ENCODE peak calls at places on chromosomes 1 and 21, in eight cellular contexts. N is endothelial cell, E is hepatocyte, P is fibroblast of mammary gland, F is astrocyte of the spinal cord, Z is left ventricle myocardium inferior, M is A549, U is uterus. Q is an unnamed sample.

GRCh38 chr1:110150330-110151174 is at the start of gene SLC6A17:
- DNase-seq in N (peak; percentile 79), E (peak; percentile 52), P (peak; percentile 64), F (peak; percentile 31), Z (no peak), M (peak; percentile 66), U (no peak), Q (peak; percentile 86)

GRCh38 chr1:169044296-169044695 is 62.2 kb upstream of the ATP1B1 start:
- DNase-seq in N (no peak), E (no peak), P (no peak), F (no peak), Z (no peak), M (no peak), U (no peak), Q (no peak)

GRCh38 chr1:171595324-171595723 is 26.7 kb upstream of the MYOCOS start:
- DNase-seq in N (no peak), E (no peak), P (peak; percentile 27), F (peak; percentile 20), Z (no peak), M (no peak), U (no peak), Q (no peak)

GRCh38 chr1:80054129-80054528 is 1047.6 kb upstream of the ADGRL4 start:
- DNase-seq in N (no peak), E (peak; percentile 71), P (peak; percentile 97), F (peak; percentile 89), Z (no peak), M (peak; percentile 1), U (no peak), Q (peak; percentile 19)

GRCh38 chr1:8154621-8155052 is 128.5 kb upstream of the ERRFI1 start:
- DNase-seq in N (no peak), E (peak; percentile 77), P (peak; percentile 26), F (peak; percentile 64), Z (no peak), M (peak; percentile 36), U (no peak), Q (no peak)

GRCh38 chr1:36586146-36586545 is 103.4 kb upstream of the CSF3R start:
- DNase-seq in N (no peak), E (no peak), P (no peak), F (no peak), Z (no peak), M (no peak), U (no peak), Q (peak; percentile 37)

GRCh38 chr1:65279092-65279448 is 30.3 kb upstream of the DNAJC6 start:
- DNase-seq in N (peak; percentile 42), E (no peak), P (no peak), F (no peak), Z (no peak), M (no peak), U (no peak), Q (no peak)

GRCh38 chr1:21115098-21115760 is 61.5 kb downstream of the EIF4G3 start:
- DNase-seq in N (no peak), E (peak; percentile 73), P (peak; percentile 12), F (no peak), Z (no peak), M (no peak), U (no peak), Q (no peak)

GRCh38 chr21:44942566-44942965 is 2.7 kb downstream of the SLX9 start:
- DNase-seq in N (no peak), E (no peak), P (no peak), F (no peak), Z (no peak), M (no peak), U (no peak), Q (no peak)

GRCh38 chr21:44938976-44939531 is 775 bp upstream of the SLX9 start:
- DNase-seq in N (no peak), E (no peak), P (no peak), F (no peak), Z (no peak), M (no peak), U (no peak), Q (no peak)

GRCh38 chr21:44941567-44941966 is 1.7 kb downstream of the SLX9 start:
- DNase-seq in N (no peak), E (no peak), P (no peak), F (no peak), Z (no peak), M (no peak), U (no peak), Q (no peak)

GRCh38 chr21:44940116-44940631 is 345 bp downstream of the SLX9 start:
- DNase-seq in N (no peak), E (no peak), P (no peak), F (no peak), Z (no peak), M (no peak), U (no peak), Q (peak; percentile 53)

DNA sequence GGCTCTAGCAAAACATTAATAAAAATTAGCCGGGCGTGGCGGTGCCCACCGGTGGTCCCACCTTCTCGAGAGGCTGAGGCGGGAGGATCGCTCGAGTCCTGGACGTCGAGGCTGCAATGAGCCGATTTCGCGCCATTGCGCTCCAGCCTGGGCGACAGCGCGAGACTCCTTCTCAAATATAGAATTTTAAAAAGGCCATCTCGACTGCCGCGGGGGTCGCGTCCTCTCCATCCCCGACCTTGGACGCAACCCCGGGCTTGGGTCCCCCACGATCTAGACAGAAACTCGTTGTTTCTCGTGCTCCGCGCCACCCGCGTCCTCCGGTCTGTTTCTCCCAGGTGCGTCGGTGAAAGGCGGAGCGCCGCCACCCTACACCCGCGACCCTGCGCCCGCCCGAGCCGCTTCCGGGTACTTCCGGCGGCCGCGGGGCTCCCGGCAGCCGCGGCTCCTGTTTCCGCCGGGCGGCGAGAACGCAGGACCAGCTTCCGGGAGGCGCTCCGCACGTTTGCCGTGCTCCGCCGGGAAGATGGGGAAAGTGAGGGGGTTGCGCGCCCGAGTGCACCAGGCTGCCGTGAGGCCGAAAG is at the start of gene SLX9:
- DNase-seq in N (peak; percentile 54), E (peak; percentile 92), P (peak; percentile 60), F (peak; percentile 76), Z (peak; percentile 79), M (peak; percentile 72), U (peak; percentile 59), Q (peak; percentile 88)
- TF ChIP-seq CTCF in N (no peak), E (no peak), P (no peak), F (no peak), Z (no peak), M (no peak), U (peak; percentile 12), Q (no peak)

GRCh38 chr1:156140879-156141707 is 12.3 kb upstream of the SEMA4A start:
- DNase-seq in N (peak; percentile 84), E (no peak), P (peak; percentile 53), F (no peak), Z (no peak), M (no peak), U (no peak), Q (peak; percentile 88)

GRCh38 chr1:156135930-156136871 is 17.2 kb upstream of the SEMA4A start:
- DNase-seq in N (no peak), E (no peak), P (no peak), F (no peak), Z (no peak), M (no peak), U (no peak), Q (no peak)

GRCh38 chr1:156138366-156138969 is 14.9 kb upstream of the SEMA4A start:
- DNase-seq in N (no peak), E (no peak), P (no peak), F (no peak), Z (no peak), M (no peak), U (no peak), Q (no peak)

GRCh38 chr1:156134716-156135435 is 18.5 kb upstream of the SEMA4A start:
- DNase-seq in N (no peak), E (no peak), P (no peak), F (no peak), Z (no peak), M (no peak), U (no peak), Q (no peak)

GRCh38 chr1:156136970-156137483 is 16.4 kb upstream of the SEMA4A start:
- DNase-seq in N (no peak), E (no peak), P (no peak), F (no peak), Z (no peak), M (no peak), U (no peak), Q (no peak)
- TF ChIP-seq CTCF in N (no peak), E (peak; percentile 13), P (no peak), F (peak; percentile 34), Z (no peak), M (peak; percentile 16), U (no peak), Q (no peak)

DNA sequence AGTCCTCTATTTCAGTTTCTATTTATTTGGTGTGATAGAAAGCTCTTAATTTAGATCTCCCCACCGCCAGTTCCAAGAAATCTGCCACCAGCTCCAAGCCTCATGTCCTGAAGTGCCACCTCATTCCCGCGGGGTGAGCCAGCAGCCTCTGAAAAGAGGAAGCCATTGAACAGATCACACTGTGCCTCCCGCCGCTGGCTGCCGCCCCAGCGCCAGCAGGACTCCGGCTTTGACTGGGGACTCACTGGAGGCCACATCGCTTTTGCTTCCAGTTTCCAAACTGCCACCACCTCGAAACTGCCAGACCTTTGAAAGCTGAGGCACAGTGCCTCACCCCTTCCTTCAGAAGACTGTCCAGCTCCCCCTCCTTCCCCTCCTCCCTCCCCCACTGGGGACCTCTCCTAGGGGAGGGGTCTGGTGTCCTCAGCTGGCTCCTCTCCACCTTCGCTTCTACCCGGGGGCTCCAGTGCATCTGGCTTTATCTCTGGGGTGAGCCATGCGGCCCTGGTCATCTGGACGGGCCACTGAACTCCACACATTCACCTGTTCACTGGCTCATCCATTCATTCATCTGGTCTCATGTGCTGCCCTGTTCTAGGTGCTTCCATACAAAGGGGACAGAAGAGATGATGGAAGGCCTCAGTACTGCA is 59.0 kb downstream of the VPS26C start:
- DNase-seq in N (no peak), E (no peak), P (no peak), F (peak; percentile 16), Z (peak; percentile 79), M (no peak), U (no peak), Q (peak; percentile 29)
- TF ChIP-seq CTCF in N (no peak), E (no peak), P (no peak), F (no peak), Z (no peak), M (no peak), U (no peak), Q (no peak)

GRCh38 chr1:227731241-227731677 is 3.8 kb downstream of the JMJD4 start:
- DNase-seq in N (no peak), E (no peak), P (no peak), F (no peak), Z (no peak), M (no peak), U (no peak), Q (no peak)

GRCh38 chr1:227731696-227732585 is 3.2 kb downstream of the JMJD4 start:
- DNase-seq in N (no peak), E (no peak), P (no peak), F (no peak), Z (no peak), M (no peak), U (no peak), Q (peak; percentile 36)

GRCh38 chr1:227729144-227729880 is 5.8 kb downstream of the JMJD4 start:
- DNase-seq in N (no peak), E (no peak), P (no peak), F (no peak), Z (no peak), M (no peak), U (no peak), Q (no peak)

GRCh38 chr1:227729881-227730629 is 5.0 kb downstream of the JMJD4 start:
- DNase-seq in N (peak; percentile 68), E (peak; percentile 64), P (peak; percentile 74), F (peak; percentile 63), Z (no peak), M (peak; percentile 69), U (no peak), Q (peak; percentile 81)

DNA sequence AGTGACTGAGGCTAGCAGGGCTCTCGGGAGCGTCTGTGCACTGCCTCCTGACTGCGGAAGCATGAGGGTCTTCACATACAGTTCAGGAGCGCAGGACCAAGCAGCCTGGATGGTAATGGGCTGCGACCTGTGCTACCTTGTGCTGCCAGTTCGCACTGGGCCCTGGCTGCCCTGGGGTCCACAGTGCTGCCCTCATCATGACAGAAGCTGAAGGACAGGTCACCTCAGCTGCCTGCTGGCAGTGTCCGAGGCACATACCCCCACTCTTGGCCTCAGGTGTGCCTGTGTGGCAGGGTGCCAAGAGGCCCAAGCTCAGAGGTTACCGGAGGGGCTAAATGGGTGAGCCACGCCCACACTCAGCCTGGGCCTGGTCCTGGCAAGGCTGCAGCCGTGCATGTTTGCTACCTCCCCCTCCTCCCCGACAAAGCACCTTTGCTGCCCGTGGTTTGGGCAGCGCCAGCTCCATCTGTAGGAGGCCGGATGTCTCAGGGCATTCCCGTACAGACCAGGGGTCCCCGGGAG is 4.4 kb downstream of the JMJD4 start:
- DNase-seq in N (no peak), E (no peak), P (no peak), F (no peak), Z (no peak), M (no peak), U (no peak), Q (no peak)
- TF ChIP-seq CTCF in N (no peak), E (no peak), P (no peak), F (no peak), Z (no peak), M (no peak), U (no peak), Q (peak; percentile 40)

Q was measured in glutamatergic neuron.